ENCODE peak calls at places on chromosome 1, in nine cellular contexts. One of them, this sample, is unnamed.

GRCh38 chr1:52238474-52238873 is 96.6 kb downstream of the ZFYVE9 start:
- DNase-seq in brain pericyte: no peak
- DNase-seq in BJ: peak; percentile 17
- DNase-seq in neural crest cell: no peak
- DNase-seq in lung: no peak
- DNase-seq in ureter: no peak
- DNase-seq in left ventricle myocardium superior: no peak
- DNase-seq in ELR: peak; percentile 92
- DNase-seq in stomach: no peak
- DNase-seq in this sample: no peak

GRCh38 chr1:103514920-103515503 is 10.5 kb upstream of the RNPC3 start:
- DNase-seq in BJ: no peak
- DNase-seq in neural crest cell: no peak
- DNase-seq in left ventricle myocardium superior: no peak
- DNase-seq in ureter: no peak
- DNase-seq in ELR: peak; percentile 67
- DNase-seq in lung: no peak
- DNase-seq in stomach: no peak
- DNase-seq in brain pericyte: no peak
- DNase-seq in this sample: no peak

GRCh38 chr1:14294860-14295259 is 303.6 kb upstream of the KAZN start:
- DNase-seq in lung: no peak
- DNase-seq in stomach: no peak
- DNase-seq in ELR: no peak
- DNase-seq in BJ: no peak
- DNase-seq in ureter: no peak
- DNase-seq in brain pericyte: no peak
- DNase-seq in neural crest cell: no peak
- DNase-seq in left ventricle myocardium superior: no peak
- DNase-seq in this sample: no peak

GRCh38 chr1:201361652-201362504 is 15.6 kb downstream of the TNNT2 start:
- DNase-seq in ureter: no peak
- DNase-seq in lung: no peak
- DNase-seq in left ventricle myocardium superior: peak; percentile 59
- DNase-seq in stomach: no peak
- DNase-seq in neural crest cell: peak; percentile 65
- DNase-seq in ELR: peak; percentile 65
- DNase-seq in brain pericyte: no peak
- DNase-seq in BJ: no peak
- DNase-seq in this sample: peak; percentile 31

GRCh38 chr1:82485591-82486369 is 685.0 kb downstream of the ADGRL2 start:
- DNase-seq in left ventricle myocardium superior: peak; percentile 42
- DNase-seq in lung: no peak
- DNase-seq in brain pericyte: peak; percentile 81
- DNase-seq in ureter: peak; percentile 43
- DNase-seq in ELR: no peak
- DNase-seq in stomach: no peak
- DNase-seq in BJ: no peak
- DNase-seq in neural crest cell: no peak
- DNase-seq in this sample: peak; percentile 10

GRCh38 chr1:24991242-24992037 is 61.4 kb upstream of the RUNX3 start:
- DNase-seq in ureter: no peak
- DNase-seq in neural crest cell: no peak
- DNase-seq in lung: no peak
- DNase-seq in brain pericyte: no peak
- DNase-seq in stomach: no peak
- DNase-seq in ELR: no peak
- DNase-seq in BJ: no peak
- DNase-seq in left ventricle myocardium superior: no peak
- DNase-seq in this sample: no peak

GRCh38 chr1:198978523-198978922 is 339.7 kb downstream of the PTPRC start:
- DNase-seq in ELR: no peak
- DNase-seq in ureter: no peak
- DNase-seq in left ventricle myocardium superior: no peak
- DNase-seq in BJ: no peak
- DNase-seq in stomach: no peak
- DNase-seq in lung: no peak
- DNase-seq in brain pericyte: no peak
- DNase-seq in neural crest cell: no peak
- DNase-seq in this sample: no peak

GRCh38 chr1:17892225-17892624 is 137.1 kb downstream of the ACTL8 start:
- DNase-seq in brain pericyte: no peak
- DNase-seq in ELR: no peak
- DNase-seq in ureter: no peak
- DNase-seq in lung: no peak
- DNase-seq in BJ: no peak
- DNase-seq in left ventricle myocardium superior: peak; percentile 82
- DNase-seq in stomach: peak; percentile 89
- DNase-seq in neural crest cell: no peak
- DNase-seq in this sample: no peak

GRCh38 chr1:91872560-91873081 is 13.3 kb downstream of the TGFBR3 start:
- DNase-seq in ELR: peak; percentile 22
- DNase-seq in stomach: no peak
- DNase-seq in brain pericyte: no peak
- DNase-seq in lung: no peak
- DNase-seq in BJ: no peak
- DNase-seq in ureter: peak; percentile 60
- DNase-seq in neural crest cell: no peak
- DNase-seq in left ventricle myocardium superior: no peak
- DNase-seq in this sample: no peak